ENCODE peak calls at places on chromosome 13, in seven cellular contexts. K, Y, V, Z, M, W and T are unnamed samples.

GRCh38 chr13:96982672-96983071 is 11.6 kb downstream of the OXGR1 start:
- DNase-seq in K (peak), Y (no peak), V (no peak), Z (no peak), M (peak), W (no peak), T (no peak)

GRCh38 chr13:105144020-105144419 is 1391.4 kb downstream of the EFNB2 start:
- DNase-seq in K (no peak), Y (no peak), V (no peak), Z (no peak), M (no peak), W (no peak), T (no peak)

GRCh38 chr13:68439821-68440220 is 1209.7 kb upstream of the PCDH9 start:
- DNase-seq in K (peak), Y (no peak), V (no peak), Z (no peak), M (peak), W (no peak), T (no peak)

GRCh38 chr13:67619987-67620386 is 389.9 kb upstream of the PCDH9 start:
- DNase-seq in K (peak), Y (no peak), V (no peak), Z (no peak), M (no peak), W (no peak), T (no peak)

GRCh38 chr13:99959127-99959529 is 12.4 kb downstream of the ZIC5 start:
- DNase-seq in K (no peak), Y (no peak), V (no peak), Z (no peak), M (no peak), W (no peak), T (no peak)

GRCh38 chr13:98050041-98050466 is 92.8 kb upstream of the FARP1 start:
- DNase-seq in K (peak), Y (no peak), V (no peak), Z (no peak), M (peak), W (no peak), T (no peak)

GRCh38 chr13:34303346-34303745 is 485.4 kb downstream of the RFC3 start:
- DNase-seq in K (no peak), Y (no peak), V (no peak), Z (no peak), M (no peak), W (no peak), T (no peak)

GRCh38 chr13:98595134-98595533 is 18.2 kb upstream of the STK24 start:
- DNase-seq in K (no peak), Y (no peak), V (no peak), Z (no peak), M (no peak), W (no peak), T (no peak)

GRCh38 chr13:30792257-30793000 is 57.1 kb downstream of the ALOX5AP start:
- DNase-seq in K (peak), Y (peak), V (peak), Z (no peak), M (peak), W (peak), T (no peak)

GRCh38 chr13:95231393-95231792 is 69.9 kb downstream of the ABCC4 start:
- DNase-seq in K (no peak), Y (no peak), V (no peak), Z (no peak), M (no peak), W (no peak), T (no peak)

GRCh38 chr13:20475927-20476691 is 49.5 kb downstream of the CRYL1 start:
- DNase-seq in K (no peak), Y (no peak), V (no peak), Z (no peak), M (no peak), W (peak), T (peak)

GRCh38 chr13:46961719-46962118 is 64.9 kb upstream of the HTR2A start:
- DNase-seq in K (peak), Y (no peak), V (no peak), Z (no peak), M (peak), W (no peak), T (peak)

GRCh38 chr13:69769637-69770036 is 338.0 kb upstream of the ATXN8OS start:
- DNase-seq in K (no peak), Y (no peak), V (no peak), Z (peak), M (no peak), W (no peak), T (no peak)

GRCh38 chr13:40875583-40875982 is 86.2 kb downstream of the SLC25A15 start:
- DNase-seq in K (no peak), Y (no peak), V (no peak), Z (no peak), M (no peak), W (no peak), T (no peak)

GRCh38 chr13:77016888-77017623 is 9.9 kb downstream of the FBXL3 start:
- DNase-seq in K (no peak), Y (no peak), V (no peak), Z (no peak), M (peak), W (no peak), T (no peak)

GRCh38 chr13:111489301-111489700 is 168.9 kb downstream of the TEX29 start:
- DNase-seq in K (no peak), Y (no peak), V (no peak), Z (no peak), M (no peak), W (no peak), T (no peak)

GRCh38 chr13:111789420-111789819 is 277.5 kb upstream of the SOX1 start:
- DNase-seq in K (no peak), Y (no peak), V (no peak), Z (no peak), M (no peak), W (no peak), T (no peak)

GRCh38 chr13:59663707-59664106 is 500.0 kb downstream of the DIAPH3 start:
- DNase-seq in K (no peak), Y (no peak), V (no peak), Z (no peak), M (no peak), W (no peak), T (no peak)

GRCh38 chr13:42041017-42041683 is 7.3 kb upstream of the DGKH start:
- DNase-seq in K (peak), Y (peak), V (peak), Z (peak), M (peak), W (peak), T (peak)

GRCh38 chr13:67855837-67856238 is 625.7 kb upstream of the PCDH9 start:
- DNase-seq in K (no peak), Y (no peak), V (no peak), Z (no peak), M (no peak), W (no peak), T (no peak)

DNA sequence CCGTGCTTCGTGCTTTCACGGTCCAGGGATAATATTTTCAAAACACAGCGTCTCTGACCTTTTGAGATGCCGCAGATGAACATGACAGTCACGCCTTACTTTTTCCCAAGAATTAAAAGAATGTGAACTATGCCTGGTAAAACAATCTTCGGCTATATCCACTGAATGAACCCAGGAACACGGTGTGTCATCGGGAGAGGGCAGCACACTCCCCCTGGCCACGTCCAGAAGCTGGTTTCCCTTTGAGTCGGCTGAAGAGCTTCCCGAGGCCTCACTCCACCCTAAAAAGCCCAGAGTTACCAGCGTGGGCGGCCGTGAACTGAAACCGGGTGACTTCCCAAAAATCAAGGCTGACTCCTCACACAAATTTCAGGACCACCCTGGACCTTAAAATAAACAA is 22.9 kb upstream of the SHISA2 start:
- DNase-seq in K (peak), Y (no peak), V (peak), Z (no peak), M (peak), W (no peak), T (no peak)
- TF ChIP-seq CTCF in K (no peak), Y (no peak), V (no peak), Z (no peak), M (peak), W (no peak), T (no peak)

DNA sequence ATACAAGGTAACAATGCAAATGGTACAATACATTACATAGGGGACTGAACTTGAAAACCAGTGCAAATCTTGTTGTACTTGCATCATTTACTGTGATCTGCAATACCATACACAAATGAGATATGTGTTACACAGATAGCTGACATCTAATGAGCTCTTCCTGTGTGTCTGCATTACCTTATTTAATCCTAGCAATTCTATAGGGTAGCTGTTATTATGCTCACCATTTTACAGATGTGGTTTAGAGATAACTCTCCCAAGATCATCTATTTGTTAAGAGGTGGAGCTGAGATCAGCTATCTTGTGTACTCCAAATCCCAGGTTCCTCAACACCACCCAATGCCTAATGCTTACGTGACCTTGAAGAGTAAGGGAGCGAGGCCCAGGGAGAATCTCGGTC is 21.4 kb upstream of the SERP2 start:
- DNase-seq in K (no peak), Y (no peak), V (no peak), Z (no peak), M (no peak), W (no peak), T (no peak)
- TF ChIP-seq CTCF in K (no peak), Y (no peak), V (no peak), Z (no peak), M (no peak), W (no peak), T (no peak)

GRCh38 chr13:51977606-51978005 is 33.6 kb downstream of the ATP7B start:
- DNase-seq in K (no peak), Y (no peak), V (no peak), Z (no peak), M (peak), W (no peak), T (no peak)
- TF ChIP-seq CTCF in K (no peak), Y (no peak), V (no peak), Z (no peak), M (no peak), W (no peak), T (no peak)

GRCh38 chr13:22761709-22762108 is 419.1 kb upstream of the SGCG start:
- DNase-seq in K (no peak), Y (no peak), V (no peak), Z (no peak), M (no peak), W (no peak), T (no peak)

GRCh38 chr13:22758245-22758644 is 422.5 kb upstream of the SGCG start:
- DNase-seq in K (no peak), Y (no peak), V (no peak), Z (no peak), M (no peak), W (no peak), T (no peak)

GRCh38 chr13:22757530-22758120 is 423.2 kb upstream of the SGCG start:
- DNase-seq in K (peak), Y (no peak), V (no peak), Z (no peak), M (peak), W (no peak), T (no peak)
- TF ChIP-seq CTCF in K (no peak), Y (no peak), V (no peak), Z (peak), M (no peak), W (no peak), T (no peak)

DNA sequence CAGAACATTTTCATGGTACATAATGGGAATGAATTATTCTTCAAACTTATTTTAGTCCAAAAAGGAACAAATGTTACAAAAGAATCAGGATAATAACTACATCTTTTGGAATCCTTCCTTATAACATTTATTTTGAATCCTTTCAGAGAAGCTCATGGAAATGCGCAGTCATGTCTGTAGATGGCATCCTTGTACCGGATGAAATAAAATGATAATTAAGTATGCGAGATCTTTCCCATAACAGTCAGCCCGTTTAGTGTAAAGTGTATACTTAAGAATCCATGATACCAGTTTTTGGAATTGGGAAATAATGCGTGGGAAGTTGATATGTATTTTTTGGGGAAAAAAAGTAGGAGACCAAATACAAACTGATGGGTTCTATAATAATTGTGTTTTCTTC is 418.8 kb downstream of the GPC5 start:
- DNase-seq in K (peak), Y (no peak), V (no peak), Z (no peak), M (peak), W (no peak), T (no peak)
- TF ChIP-seq CTCF in K (no peak), Y (no peak), V (no peak), Z (no peak), M (no peak), W (no peak), T (no peak)

DNA sequence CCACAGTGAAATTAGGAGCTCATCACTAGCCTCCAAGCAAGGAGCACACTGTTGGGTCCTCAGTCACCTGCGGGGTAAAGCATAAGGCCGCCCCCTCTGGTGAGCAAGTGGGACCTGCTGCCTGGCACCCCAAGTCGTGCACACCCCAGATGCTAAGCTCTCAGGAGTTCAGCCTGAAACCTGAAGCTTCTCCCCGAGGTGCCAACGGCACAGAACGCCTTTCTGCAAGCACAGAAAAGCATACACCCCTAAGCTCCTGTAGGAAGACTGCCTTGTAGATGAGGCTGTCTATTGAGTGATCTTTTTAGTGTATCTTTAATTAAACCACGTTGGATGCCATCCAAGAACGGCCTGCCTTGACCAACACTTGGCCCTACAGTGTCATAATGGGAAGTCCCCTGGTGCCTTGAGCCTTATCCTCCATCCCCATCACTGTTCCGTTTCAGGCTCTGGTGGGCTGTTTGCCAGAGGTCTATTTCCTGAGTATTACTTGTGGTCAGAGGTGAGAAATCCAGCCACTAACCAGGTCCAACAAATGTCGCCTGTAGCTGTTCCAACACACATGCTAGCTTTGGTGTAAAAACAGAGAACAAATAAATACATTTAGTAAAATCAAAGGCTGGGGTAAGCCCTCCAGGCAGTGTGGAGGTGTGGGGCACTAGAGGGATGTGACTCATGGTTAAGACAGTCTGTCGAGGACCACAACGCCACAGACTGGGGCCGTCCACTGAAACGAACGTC is 44.8 kb downstream of the C13orf42 start:
- DNase-seq in K (no peak), Y (no peak), V (no peak), Z (peak), M (peak), W (no peak), T (no peak)
- TF ChIP-seq CTCF in K (no peak), Y (no peak), V (no peak), Z (peak), M (no peak), W (no peak), T (no peak)

GRCh38 chr13:75633285-75633684 is 2.8 kb upstream of the LMO7 start:
- DNase-seq in K (peak), Y (no peak), V (no peak), Z (no peak), M (peak), W (no peak), T (no peak)
- TF ChIP-seq CTCF in K (no peak), Y (no peak), V (no peak), Z (no peak), M (no peak), W (no peak), T (no peak)

DNA sequence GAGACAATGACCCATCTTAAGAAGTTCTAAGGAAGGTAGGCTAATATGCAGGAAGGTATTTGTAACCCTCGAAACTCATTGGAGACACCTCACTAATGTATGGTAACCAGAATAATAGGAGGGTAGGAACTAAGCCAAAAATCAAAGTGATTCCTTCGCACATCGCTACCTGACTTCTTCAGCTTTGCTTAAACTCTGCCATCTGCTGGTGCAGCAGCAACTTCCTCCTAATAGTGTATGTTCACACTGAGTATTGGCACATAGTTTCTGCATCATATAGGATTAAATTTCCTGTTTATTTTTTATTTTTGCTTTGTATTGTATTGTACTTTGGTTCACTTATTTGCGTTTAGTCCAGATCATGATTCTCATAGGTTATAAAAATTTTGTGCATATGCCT is 676.2 kb downstream of the GPC5 start:
- DNase-seq in K (no peak), Y (no peak), V (peak), Z (peak), M (peak), W (no peak), T (no peak)
- TF ChIP-seq CTCF in K (no peak), Y (peak), V (no peak), Z (no peak), M (no peak), W (no peak), T (no peak)

DNA sequence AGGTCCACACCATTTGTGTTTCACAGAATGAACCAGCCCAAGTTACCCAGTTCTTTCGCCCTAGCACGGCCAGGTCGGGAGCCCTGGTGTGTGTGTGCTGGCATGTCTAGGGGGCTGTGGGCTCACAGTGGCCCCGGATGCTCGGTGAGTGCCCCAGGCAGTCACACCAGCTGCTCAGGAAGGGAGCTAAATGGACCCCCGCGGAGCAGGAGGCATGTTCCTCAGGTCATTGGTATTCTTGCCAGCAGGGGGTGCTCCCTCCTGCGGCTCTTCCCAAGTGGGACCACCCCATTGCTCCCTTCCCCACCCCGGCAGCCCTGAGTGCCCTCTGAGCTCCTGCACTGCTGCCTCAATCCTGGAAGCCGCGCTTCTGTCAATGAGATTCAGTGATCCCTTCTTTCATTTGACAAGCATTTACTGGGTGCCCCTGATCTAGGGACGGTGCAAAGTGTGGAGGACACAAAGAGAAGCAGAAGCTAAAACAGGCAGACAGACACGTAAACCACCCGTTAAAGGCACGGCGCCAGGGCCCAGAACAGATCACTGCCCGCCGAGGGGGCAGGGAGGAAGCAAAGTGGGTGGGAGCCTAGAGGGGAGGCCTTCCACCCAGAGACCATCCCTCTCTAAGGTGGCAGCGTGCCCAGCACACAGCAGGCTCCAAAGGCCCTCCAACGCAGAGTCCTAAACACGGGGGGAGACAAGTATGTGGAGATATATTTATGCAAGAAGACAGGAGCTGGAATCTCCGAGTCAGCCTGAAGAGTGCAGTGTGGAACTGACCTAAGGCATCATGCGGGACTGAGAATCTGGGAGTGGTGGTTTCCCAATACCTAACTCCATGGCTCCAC is 5.2 kb upstream of the ADPRHL1 start:
- DNase-seq in K (no peak), Y (peak), V (peak), Z (no peak), M (no peak), W (no peak), T (no peak)
- TF ChIP-seq CTCF in K (peak), Y (peak), V (peak), Z (peak), M (peak), W (no peak), T (peak)

GRCh38 chr13:39012608-39013007 is 22.0 kb upstream of the STOML3 start:
- DNase-seq in K (no peak), Y (peak), V (no peak), Z (no peak), M (no peak), W (no peak), T (no peak)
- TF ChIP-seq CTCF in K (no peak), Y (no peak), V (no peak), Z (peak), M (no peak), W (no peak), T (no peak)